ENCODE peak calls at places on chromosomes 11 and 22, in nine cellular contexts. K is stomach, C is IMR-90, L is kidney, I is BJ, Q is A549, U is foreskin fibroblast, F is astrocyte of the spinal cord, V is AG04449. Y is an unnamed sample.

GRCh38 chr11:43579919-43580276 is 100.6 kb upstream of the HSD17B12 start:
- DNase-seq in K (no peak), C (no peak), L (no peak), I (no peak), Q (no peak), U (no peak), F (no peak), V (no peak), Y (no peak)

GRCh38 chr22:30386960-30387848 is at the start of gene RNF215:
- DNase-seq in K (peak; percentile 87), C (peak; percentile 64), L (peak; percentile 93), I (no peak), Q (peak; percentile 63), U (peak; percentile 92), F (peak; percentile 77), V (no peak), Y (peak; percentile 35)

GRCh38 chr11:86671386-86672006 is 920 bp downstream of the ME3 start:
- DNase-seq in K (peak; percentile 56), C (no peak), L (peak; percentile 90), I (no peak), Q (peak; percentile 44), U (peak; percentile 78), F (peak; percentile 33), V (no peak), Y (no peak)

GRCh38 chr11:63556404-63556803 is 6.8 kb downstream of the PLAAT2 start:
- DNase-seq in K (no peak), C (no peak), L (no peak), I (no peak), Q (no peak), U (no peak), F (no peak), V (no peak), Y (no peak)

GRCh38 chr11:67642148-67642475 is 2.5 kb upstream of the TBX10 start:
- DNase-seq in K (no peak), C (no peak), L (peak; percentile 59), I (no peak), Q (no peak), U (no peak), F (no peak), V (no peak), Y (no peak)

GRCh38 chr11:57356179-57356757 is 18.1 kb downstream of the P2RX3 start:
- DNase-seq in K (no peak), C (no peak), L (no peak), I (no peak), Q (no peak), U (no peak), F (no peak), V (no peak), Y (no peak)

GRCh38 chr11:8720868-8721739 is 38.5 kb downstream of the RPL27A start:
- DNase-seq in K (peak; percentile 73), C (no peak), L (no peak), I (no peak), Q (no peak), U (peak; percentile 39), F (no peak), V (no peak), Y (no peak)

GRCh38 chr11:79198203-79198897 is 242.5 kb downstream of the TENM4 start:
- DNase-seq in K (no peak), C (no peak), L (no peak), I (no peak), Q (no peak), U (no peak), F (no peak), V (no peak), Y (no peak)

GRCh38 chr11:69917529-69917928 is 98.3 kb upstream of the FGF3 start:
- DNase-seq in K (no peak), C (no peak), L (no peak), I (no peak), Q (no peak), U (no peak), F (no peak), V (no peak), Y (no peak)

DNA sequence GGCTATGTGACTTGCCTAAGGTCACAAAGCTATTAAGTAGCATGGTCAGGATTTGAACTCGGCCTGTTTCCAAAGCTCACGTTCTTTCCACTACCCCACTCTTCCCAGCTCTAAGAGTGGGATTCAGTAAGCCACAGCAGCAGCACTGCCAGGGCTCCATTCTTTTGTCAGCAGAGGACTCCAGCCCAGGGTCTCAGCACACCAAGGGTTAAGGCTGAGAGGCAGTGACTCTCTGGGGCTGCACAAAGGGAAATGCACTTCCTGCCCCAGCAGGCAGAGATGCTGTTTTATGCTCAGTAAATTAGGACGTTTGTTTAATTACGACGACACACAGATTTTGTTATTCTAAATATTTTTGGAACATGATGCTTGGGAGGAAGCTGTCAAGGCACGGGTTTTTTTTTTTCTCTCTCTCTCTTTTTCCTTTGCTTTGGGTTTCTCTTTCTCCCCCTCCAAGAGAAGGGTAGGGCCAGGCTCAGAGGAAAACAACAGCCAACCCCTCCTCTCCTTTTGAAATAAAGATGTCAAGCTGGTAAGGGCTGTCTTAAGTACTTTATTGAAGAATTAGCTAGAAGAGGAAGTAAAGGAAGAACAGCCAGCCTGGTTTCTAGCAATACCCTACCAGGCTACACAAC is 2.9 kb downstream of the MYH9 start:
- DNase-seq in K (no peak), C (no peak), L (no peak), I (no peak), Q (no peak), U (peak; percentile 53), F (peak; percentile 53), V (no peak), Y (no peak)
- TF ChIP-seq CTCF in K (no peak), C (no peak), L (no peak), I (peak; percentile 17), Q (no peak), U (no peak), F (no peak), V (no peak), Y (no peak)

GRCh38 chr11:125952973-125953372 is 7.1 kb downstream of the VSIG10L2 start:
- DNase-seq in K (peak; percentile 51), C (no peak), L (no peak), I (no peak), Q (no peak), U (no peak), F (no peak), V (no peak), Y (no peak)

GRCh38 chr11:125950696-125951645 is 5.1 kb downstream of the VSIG10L2 start:
- DNase-seq in K (no peak), C (peak; percentile 58), L (no peak), I (no peak), Q (no peak), U (no peak), F (no peak), V (no peak), Y (peak; percentile 3)

GRCh38 chr11:125952559-125952958 is 6.7 kb downstream of the VSIG10L2 start:
- DNase-seq in K (no peak), C (no peak), L (no peak), I (no peak), Q (no peak), U (no peak), F (no peak), V (no peak), Y (no peak)

GRCh38 chr11:125950178-125950490 is 4.3 kb downstream of the VSIG10L2 start:
- DNase-seq in K (no peak), C (no peak), L (no peak), I (no peak), Q (no peak), U (no peak), F (no peak), V (no peak), Y (no peak)

GRCh38 chr11:125951731-125952130 is 5.9 kb downstream of the VSIG10L2 start:
- DNase-seq in K (no peak), C (no peak), L (no peak), I (no peak), Q (no peak), U (no peak), F (no peak), V (no peak), Y (no peak)
- H3K4me3 ChIP-seq in K (no peak overlapping the region), C (no peak overlapping the region), L (no peak overlapping the region), I (no peak overlapping the region), Q (no peak overlapping the region), U (no peak overlapping the region), F (no peak overlapping the region), V (no peak overlapping the region), Y (no peak overlapping the region)

GRCh38 chr22:42132457-42132856 is 1.8 kb upstream of the CYP2D6 start:
- DNase-seq in K (no peak), C (no peak), L (peak; percentile 41), I (no peak), Q (no peak), U (no peak), F (no peak), V (no peak), Y (no peak)
- TF ChIP-seq CTCF in K (no peak), C (no peak), L (no peak), I (no peak), Q (no peak), U (no peak), F (no peak), V (no peak), Y (no peak)

DNA sequence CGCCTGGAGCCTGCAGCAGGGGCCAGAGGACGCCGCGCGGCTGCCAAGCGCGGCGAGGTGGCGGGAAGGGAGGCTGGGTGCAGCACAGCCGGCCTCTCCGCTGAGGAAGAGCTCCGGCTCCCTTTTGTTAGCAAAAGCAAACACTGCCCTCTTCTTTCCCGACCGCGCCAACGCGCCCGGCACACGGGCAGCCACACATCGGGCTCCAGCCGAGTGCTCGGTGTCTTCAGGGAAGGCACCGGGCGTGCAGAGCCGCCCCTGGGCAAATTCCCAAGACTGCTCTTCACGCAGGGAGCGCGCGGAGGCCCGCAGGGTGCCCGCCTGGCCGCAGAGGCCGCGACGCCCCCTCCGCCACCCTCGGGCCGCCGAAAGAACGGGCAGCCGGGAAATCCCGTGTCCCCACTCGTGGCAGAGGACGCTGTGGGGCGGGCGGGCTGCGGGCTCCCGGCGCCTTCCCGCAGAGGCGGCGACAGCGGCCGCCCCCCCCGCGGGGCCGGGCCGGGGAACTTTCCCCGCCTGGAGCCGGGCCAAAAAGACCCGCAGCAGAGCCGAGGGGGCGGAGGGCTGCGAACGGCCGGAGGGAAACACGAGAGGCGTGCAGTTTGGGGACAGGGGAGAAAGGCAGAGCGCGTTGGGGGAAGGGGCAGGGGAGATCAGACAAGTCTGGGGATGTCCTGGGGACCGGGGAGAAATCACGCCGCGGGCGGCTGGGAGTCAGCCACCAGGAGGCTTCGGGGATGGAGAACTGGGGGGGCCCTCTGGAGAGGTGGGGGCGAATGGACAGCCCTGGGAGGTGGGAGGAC is 931 bp downstream of the CADM1 start:
- DNase-seq in K (peak; percentile 69), C (peak; percentile 71), L (peak; percentile 90), I (peak; percentile 14), Q (peak; percentile 21), U (peak; percentile 58), F (peak; percentile 73), V (no peak), Y (no peak)
- H3K4me3 ChIP-seq in K (peak overlapping the region; percentile 68), C (peak overlapping the region; percentile 60), L (peak overlapping the region; percentile 76), I (peak overlapping the region; percentile 49), Q (peak overlapping the region; percentile 92), U (peak overlapping the region; percentile 80), F (peak overlapping the region; percentile 64), V (peak overlapping the region; percentile 78), Y (peak overlapping the region; percentile 92)

GRCh38 chr11:2143652-2144548 is 4.7 kb upstream of the IGF2 start:
- DNase-seq in K (no peak), C (no peak), L (no peak), I (no peak), Q (no peak), U (peak; percentile 23), F (no peak), V (no peak), Y (no peak)
- TF ChIP-seq CTCF in K (no peak), C (peak; percentile 1), L (no peak), I (no peak), Q (peak; percentile 23), U (no peak), F (peak; percentile 1), V (no peak), Y (no peak)

Y was measured in astrocyte of the cerebellum.